ENCODE peak calls at places on chromosomes 7 and 10, in four cellular contexts. One of them, this sample, is unnamed.

GRCh38 chr7:40644454-40645188 is 509.8 kb downstream of the SUGCT start:
- DNase-seq in NCI-H1092: no peak
- DNase-seq in heart left ventricle: no peak
- DNase-seq in G401: no peak
- DNase-seq in this sample: no peak

GRCh38 chr7:146401939-146402338 is 285.3 kb downstream of the CNTNAP2 start:
- DNase-seq in G401: no peak
- DNase-seq in NCI-H1092: no peak
- DNase-seq in heart left ventricle: no peak
- DNase-seq in this sample: no peak

GRCh38 chr7:125423444-125424155 is 494.0 kb upstream of the POT1 start:
- DNase-seq in NCI-H1092: no peak
- DNase-seq in heart left ventricle: no peak
- DNase-seq in G401: no peak
- DNase-seq in this sample: peak; percentile 64

GRCh38 chr7:43148161-43148731 is 35.8 kb downstream of the HECW1 start:
- DNase-seq in G401: no peak
- DNase-seq in heart left ventricle: no peak
- DNase-seq in NCI-H1092: no peak
- DNase-seq in this sample: no peak

GRCh38 chr10:93437000-93437945 is 44.9 kb downstream of the MYOF start:
- DNase-seq in G401: peak; percentile 75
- DNase-seq in heart left ventricle: peak; percentile 87
- DNase-seq in NCI-H1092: no peak
- DNase-seq in this sample: no peak

GRCh38 chr7:108592633-108593277 is 23.1 kb downstream of the DNAJB9 start:
- DNase-seq in NCI-H1092: peak; percentile 78
- DNase-seq in heart left ventricle: no peak
- DNase-seq in G401: peak; percentile 27
- DNase-seq in this sample: no peak

GRCh38 chr7:2488272-2488645 is 12.1 kb upstream of the GRIFIN start:
- DNase-seq in NCI-H1092: no peak
- DNase-seq in heart left ventricle: no peak
- DNase-seq in G401: no peak
- DNase-seq in this sample: no peak

GRCh38 chr7:75756340-75757297 is 15.4 kb downstream of the CCL26 start:
- DNase-seq in NCI-H1092: no peak
- DNase-seq in heart left ventricle: no peak
- DNase-seq in G401: no peak
- DNase-seq in this sample: no peak

GRCh38 chr10:73209705-73210104 is 37.4 kb downstream of the DNAJC9 start:
- DNase-seq in G401: no peak
- DNase-seq in NCI-H1092: no peak
- DNase-seq in heart left ventricle: no peak
- DNase-seq in this sample: peak; percentile 22

GRCh38 chr10:76382381-76382851 is 951.0 kb downstream of the LRMDA start:
- DNase-seq in heart left ventricle: no peak
- DNase-seq in NCI-H1092: no peak
- DNase-seq in G401: no peak
- DNase-seq in this sample: no peak

GRCh38 chr10:69505636-69506318 is 54.5 kb downstream of the TSPAN15 start:
- DNase-seq in G401: no peak
- DNase-seq in heart left ventricle: no peak
- DNase-seq in NCI-H1092: no peak
- DNase-seq in this sample: no peak

GRCh38 chr10:75032813-75033212 is 78.6 kb upstream of the SAMD8 start:
- DNase-seq in heart left ventricle: no peak
- DNase-seq in G401: no peak
- DNase-seq in NCI-H1092: no peak
- DNase-seq in this sample: no peak

GRCh38 chr10:59362184-59362966 is at the start of gene FAM13C:
- DNase-seq in NCI-H1092: peak; percentile 30
- DNase-seq in G401: peak; percentile 89
- DNase-seq in heart left ventricle: peak; percentile 55
- DNase-seq in this sample: no peak

GRCh38 chr10:16518822-16519221 is 2.9 kb downstream of the C1QL3 start:
- DNase-seq in heart left ventricle: no peak
- DNase-seq in G401: peak; percentile 56
- DNase-seq in NCI-H1092: no peak
- DNase-seq in this sample: no peak

GRCh38 chr10:43407148-43407575 is 1.8 kb downstream of the HNRNPF start:
- DNase-seq in heart left ventricle: peak; percentile 68
- DNase-seq in G401: no peak
- DNase-seq in NCI-H1092: no peak
- DNase-seq in this sample: no peak

GRCh38 chr7:19114591-19114855 is 2.9 kb downstream of the TWIST1 start:
- DNase-seq in G401: no peak
- DNase-seq in NCI-H1092: no peak
- DNase-seq in heart left ventricle: no peak
- DNase-seq in this sample: no peak

GRCh38 chr10:6401562-6402348 is 178.3 kb downstream of the PRKCQ start:
- DNase-seq in heart left ventricle: peak; percentile 73
- DNase-seq in G401: peak; percentile 89
- DNase-seq in NCI-H1092: peak; percentile 62
- DNase-seq in this sample: peak; percentile 92

This sample was measured in glomerular endothelial cell.